ENCODE peak calls at places on chromosomes 13 and 19, in six cellular contexts. One of them, this sample, is unnamed.

GRCh38 chr19:51338563-51339312 is 3.2 kb downstream of the VSIG10L start:
- DNase-seq in tibial nerve: peak
- DNase-seq in upper lobe of right lung: peak
- DNase-seq in dermis microvascular lymphatic vessel endothelial cell: peak
- DNase-seq in neural progenitor cell: peak
- DNase-seq in EL: peak
- DNase-seq in this sample: peak

GRCh38 chr13:46172531-46172991 is 9.4 kb downstream of the LCP1 start:
- DNase-seq in tibial nerve: no peak
- DNase-seq in upper lobe of right lung: no peak
- DNase-seq in dermis microvascular lymphatic vessel endothelial cell: no peak
- DNase-seq in neural progenitor cell: no peak
- DNase-seq in EL: no peak
- DNase-seq in this sample: no peak

GRCh38 chr19:38733493-38734175 is 10.6 kb downstream of the CAPN12 start:
- DNase-seq in tibial nerve: no peak
- DNase-seq in upper lobe of right lung: peak
- DNase-seq in dermis microvascular lymphatic vessel endothelial cell: no peak
- DNase-seq in neural progenitor cell: no peak
- DNase-seq in EL: peak
- DNase-seq in this sample: peak

GRCh38 chr19:13637664-13638063 is 126.7 kb upstream of the MRI1 start:
- DNase-seq in tibial nerve: no peak
- DNase-seq in upper lobe of right lung: no peak
- DNase-seq in dermis microvascular lymphatic vessel endothelial cell: no peak
- DNase-seq in neural progenitor cell: no peak
- DNase-seq in EL: peak
- DNase-seq in this sample: no peak

GRCh38 chr13:73162912-73163911 is 104.4 kb downstream of the KLF5 start:
- DNase-seq in tibial nerve: no peak
- DNase-seq in upper lobe of right lung: no peak
- DNase-seq in dermis microvascular lymphatic vessel endothelial cell: no peak
- DNase-seq in neural progenitor cell: no peak
- DNase-seq in EL: no peak
- DNase-seq in this sample: no peak

GRCh38 chr19:870963-871401 is 11.5 kb downstream of the CFD start:
- DNase-seq in tibial nerve: no peak
- DNase-seq in upper lobe of right lung: peak
- DNase-seq in dermis microvascular lymphatic vessel endothelial cell: no peak
- DNase-seq in neural progenitor cell: no peak
- DNase-seq in EL: no peak
- DNase-seq in this sample: no peak

GRCh38 chr19:19627716-19628498 is at the start of gene LPAR2:
- DNase-seq in tibial nerve: no peak
- DNase-seq in upper lobe of right lung: peak
- DNase-seq in dermis microvascular lymphatic vessel endothelial cell: no peak
- DNase-seq in neural progenitor cell: peak
- DNase-seq in EL: peak
- DNase-seq in this sample: peak

GRCh38 chr19:11381535-11382369 is 2.4 kb downstream of the EPOR start:
- DNase-seq in tibial nerve: no peak
- DNase-seq in upper lobe of right lung: peak
- DNase-seq in dermis microvascular lymphatic vessel endothelial cell: peak
- DNase-seq in neural progenitor cell: peak
- DNase-seq in EL: peak
- DNase-seq in this sample: peak

GRCh38 chr13:32010137-32010536 is 21.4 kb upstream of the FRY start:
- DNase-seq in tibial nerve: no peak
- DNase-seq in upper lobe of right lung: no peak
- DNase-seq in dermis microvascular lymphatic vessel endothelial cell: peak
- DNase-seq in neural progenitor cell: no peak
- DNase-seq in EL: no peak
- DNase-seq in this sample: no peak

GRCh38 chr19:38173324-38174041 is 50.5 kb downstream of the DPF1 start:
- DNase-seq in tibial nerve: no peak
- DNase-seq in upper lobe of right lung: no peak
- DNase-seq in dermis microvascular lymphatic vessel endothelial cell: peak
- DNase-seq in neural progenitor cell: no peak
- DNase-seq in EL: no peak
- DNase-seq in this sample: no peak

GRCh38 chr13:52428295-52428694 is 22.1 kb downstream of the VPS36 start:
- DNase-seq in tibial nerve: no peak
- DNase-seq in upper lobe of right lung: no peak
- DNase-seq in dermis microvascular lymphatic vessel endothelial cell: peak
- DNase-seq in neural progenitor cell: no peak
- DNase-seq in EL: peak
- DNase-seq in this sample: no peak

GRCh38 chr19:35063940-35064818 is 22.7 kb downstream of the HPN start:
- DNase-seq in tibial nerve: no peak
- DNase-seq in upper lobe of right lung: no peak
- DNase-seq in dermis microvascular lymphatic vessel endothelial cell: no peak
- DNase-seq in neural progenitor cell: no peak
- DNase-seq in EL: peak
- DNase-seq in this sample: no peak

GRCh38 chr13:41017744-41018582 is 1.2 kb downstream of the ELF1 start:
- DNase-seq in tibial nerve: no peak
- DNase-seq in upper lobe of right lung: no peak
- DNase-seq in dermis microvascular lymphatic vessel endothelial cell: no peak
- DNase-seq in neural progenitor cell: no peak
- DNase-seq in EL: no peak
- DNase-seq in this sample: no peak

GRCh38 chr13:75637101-75637774 is 1.1 kb downstream of the LMO7 start:
- DNase-seq in tibial nerve: no peak
- DNase-seq in upper lobe of right lung: no peak
- DNase-seq in dermis microvascular lymphatic vessel endothelial cell: no peak
- DNase-seq in neural progenitor cell: no peak
- DNase-seq in EL: no peak
- DNase-seq in this sample: no peak